ENCODE peak calls at places on chromosome 19, in seven cellular contexts. X, Q, P, F, A, U and N are unnamed samples.

GRCh38 chr19:33186835-33187540 is 7.1 kb upstream of the LRP3 start:
- DNase-seq in F (peak), P (no peak), Q (no peak), U (peak), A (no peak), X (no peak), N (no peak)

GRCh38 chr19:33374406-33374703 is 846 bp downstream of the CEBPG start:
- DNase-seq in U (no peak), X (no peak), Q (no peak), P (no peak), A (no peak), F (peak), N (peak)

GRCh38 chr19:49361438-49362047 is 673 bp downstream of the TEAD2 start:
- DNase-seq in F (peak), P (no peak), Q (peak), X (no peak), A (peak), U (peak), N (peak)

GRCh38 chr19:19463348-19464117 is 51.8 kb downstream of the TSSK6 start:
- DNase-seq in Q (no peak), A (no peak), U (no peak), F (peak), P (no peak), X (no peak), N (no peak)

GRCh38 chr19:6721113-6721474 is 644 bp upstream of the C3 start:
- DNase-seq in X (no peak), Q (no peak), A (no peak), P (no peak), F (no peak), U (no peak), N (no peak)

GRCh38 chr19:53872762-53873161 is 5.1 kb downstream of the MYADM start:
- DNase-seq in A (no peak), X (no peak), Q (no peak), F (no peak), U (peak), P (no peak), N (no peak)

GRCh38 chr19:41327499-41328156 is 17.7 kb downstream of the CCDC97 start:
- DNase-seq in P (peak), A (no peak), F (no peak), U (peak), Q (peak), X (no peak), N (peak)

GRCh38 chr19:28155265-28155664 is 1057.7 kb downstream of the UQCRFS1 start:
- DNase-seq in A (no peak), U (no peak), F (no peak), X (no peak), P (no peak), Q (no peak), N (no peak)

GRCh38 chr19:2611483-2612464 is 90.7 kb downstream of the GNG7 start:
- DNase-seq in Q (no peak), X (no peak), P (no peak), F (no peak), U (peak), A (no peak), N (no peak)

GRCh38 chr19:10861118-10861651 is 10.2 kb upstream of the CARM1 start:
- DNase-seq in X (no peak), U (no peak), P (no peak), Q (peak), A (no peak), F (no peak), N (peak)